ENCODE peak calls at places on chromosomes 11 and 22, in five cellular contexts. V is coronary artery, L is cardiac muscle cell, R is astrocyte of the spinal cord, S is mucosa of descending colon. M is an unnamed sample.

GRCh38 chr22:26054846-26055245 is 114.4 kb upstream of the SEZ6L start:
- DNase-seq in L (no peak), R (no peak), S (no peak), V (no peak), M (no peak)

GRCh38 chr11:29452131-29452530 is 564.7 kb downstream of the KCNA4 start:
- DNase-seq in S (no peak), V (no peak), R (peak), L (no peak), M (no peak)

GRCh38 chr11:381501-382072 is 12.3 kb downstream of the B4GALNT4 start:
- DNase-seq in V (no peak), S (peak), L (no peak), R (no peak), M (no peak)

GRCh38 chr22:24176040-24176439 is 5.2 kb upstream of the SUSD2 start:
- DNase-seq in V (no peak), R (no peak), S (no peak), L (no peak), M (no peak)

GRCh38 chr22:46081831-46082210 is 68.5 kb upstream of the PPARA start:
- DNase-seq in R (no peak), V (no peak), L (no peak), S (peak), M (no peak)

GRCh38 chr11:66880484-66881211 is 23.8 kb downstream of the LRFN4 start:
- DNase-seq in R (no peak), S (no peak), L (peak), V (no peak), M (peak)

GRCh38 chr11:76823481-76824028 is 37.2 kb upstream of the ACER3 start:
- DNase-seq in R (peak), S (no peak), L (no peak), V (no peak), M (no peak)

GRCh38 chr11:122486793-122487495 is 168.6 kb upstream of the UBASH3B start:
- DNase-seq in R (peak), L (peak), V (no peak), S (no peak), M (no peak)

GRCh38 chr11:121318848-121319834 is 26.6 kb downstream of the SC5D start:
- DNase-seq in S (no peak), R (peak), V (no peak), L (peak), M (no peak)

GRCh38 chr11:45527898-45528297 is 137.5 kb downstream of the CHST1 start:
- DNase-seq in S (no peak), R (no peak), L (no peak), V (no peak), M (no peak)

GRCh38 chr22:37498289-37498909 is 12.2 kb upstream of the MFNG start:
- DNase-seq in V (no peak), R (no peak), S (peak), L (peak), M (peak)

GRCh38 chr22:48248901-48249455 is 1486.5 kb downstream of the TBC1D22A start:
- DNase-seq in V (no peak), S (no peak), L (no peak), R (no peak), M (no peak)

GRCh38 chr11:16973565-16973964 is 40.6 kb downstream of the PLEKHA7 start:
- DNase-seq in S (no peak), R (no peak), L (no peak), V (no peak), M (no peak)

GRCh38 chr11:75014129-75014528 is 25.4 kb downstream of the NEU3 start:
- DNase-seq in R (peak), V (no peak), L (no peak), S (no peak), M (no peak)
- TF ChIP-seq CTCF in R (peak), V (no peak), L (peak), S (no peak), M (no peak)

DNA sequence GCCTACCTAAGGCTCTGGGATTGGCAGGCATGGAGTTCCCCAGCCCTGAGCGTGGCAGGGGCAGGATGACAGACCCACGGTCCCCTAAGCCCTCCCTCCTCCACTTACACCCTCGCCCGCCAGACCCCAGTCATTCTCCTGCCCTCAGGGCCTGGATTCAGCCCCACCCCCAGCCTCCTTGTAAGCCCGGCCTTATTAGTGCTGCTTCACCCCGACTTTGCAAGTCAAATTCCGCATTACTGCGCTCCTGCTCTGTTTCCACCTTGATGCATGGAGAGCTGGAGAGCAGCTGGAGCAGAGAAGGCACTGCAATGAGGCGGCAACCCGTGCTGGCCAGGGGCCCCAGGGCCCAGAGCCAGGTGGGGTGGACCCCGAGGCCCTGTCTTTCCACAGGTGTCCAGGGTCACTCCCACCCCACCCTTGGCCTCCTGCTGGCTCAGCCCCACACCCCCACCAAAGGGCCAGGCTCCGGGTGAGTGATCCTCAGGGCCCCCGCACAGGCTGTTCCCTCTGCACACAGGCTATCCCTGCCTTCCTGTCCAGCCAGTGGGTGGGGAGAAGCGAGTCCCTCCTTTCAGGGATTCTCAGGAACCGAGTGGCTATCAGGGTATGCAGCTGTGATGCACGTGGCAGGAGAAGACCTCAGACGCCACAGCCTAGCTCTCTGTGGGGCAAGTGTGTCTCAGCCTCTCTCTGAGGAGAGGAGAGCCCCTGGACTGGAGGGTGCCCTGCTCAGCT is 36.5 kb downstream of the RTN4R start:
- DNase-seq in R (no peak), L (no peak), V (no peak), S (no peak), M (no peak)
- TF ChIP-seq CTCF in R (no peak), L (no peak), V (no peak), S (no peak), M (no peak)

GRCh38 chr22:42617155-42617983 is 2.7 kb upstream of the POLDIP3 start:
- DNase-seq in V (no peak), S (no peak), L (no peak), R (no peak), M (no peak)

GRCh38 chr22:42612336-42612735 is 2.3 kb downstream of the POLDIP3 start:
- DNase-seq in L (no peak), R (no peak), S (no peak), V (no peak), M (no peak)

GRCh38 chr22:42615092-42615859 is 593 bp upstream of the POLDIP3 start:
- DNase-seq in L (peak), V (peak), R (peak), S (peak), M (peak)

GRCh38 chr22:42613869-42614268 is 814 bp downstream of the POLDIP3 start:
- DNase-seq in S (no peak), R (no peak), L (no peak), V (no peak), M (no peak)

GRCh38 chr22:42614312-42615091 is at the start of gene POLDIP3:
- DNase-seq in R (peak), V (peak), S (peak), L (peak), M (peak)
- TF ChIP-seq CTCF in R (no peak), V (peak), S (peak), L (peak), M (peak)

DNA sequence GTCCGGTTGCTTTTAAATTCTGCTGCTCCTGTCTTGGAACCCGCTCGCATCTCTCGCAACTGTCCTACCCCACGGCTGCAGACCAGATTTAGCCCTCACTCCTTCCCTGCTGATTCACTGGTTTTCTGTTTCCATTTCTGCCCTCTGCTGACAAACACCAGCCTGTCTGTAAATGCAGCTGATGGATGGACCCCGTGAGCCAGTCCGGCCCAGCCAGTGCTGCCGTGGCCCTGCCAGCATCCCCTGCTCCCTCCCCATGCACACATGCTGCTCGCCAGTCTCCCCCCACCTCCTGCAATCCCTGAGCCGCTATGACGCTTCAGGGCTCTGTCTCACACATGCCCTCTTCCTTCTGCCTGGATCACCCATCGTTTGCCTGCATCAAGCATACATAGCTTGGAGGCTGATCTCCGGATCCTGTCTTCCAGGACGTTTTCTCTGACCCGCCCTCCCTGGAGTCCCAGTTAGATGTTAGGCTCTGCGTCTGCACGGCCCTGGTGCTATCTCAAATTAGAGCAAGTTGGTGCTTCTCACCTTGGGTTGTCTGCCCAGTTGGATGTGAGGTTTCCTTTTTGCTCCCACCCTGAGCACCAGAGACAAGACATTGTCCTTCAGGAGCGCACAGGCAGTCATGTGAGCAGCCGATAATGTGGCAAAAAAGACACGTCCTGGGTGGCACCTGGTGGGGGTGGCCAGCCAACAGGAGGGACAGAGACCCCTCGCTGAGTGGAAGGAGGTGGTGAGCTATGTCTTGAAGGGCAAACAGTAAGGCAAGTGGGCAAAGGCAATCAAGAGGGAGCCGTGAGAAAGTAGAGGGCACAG is 4.3 kb upstream of the ACR start:
- DNase-seq in L (no peak), R (no peak), S (peak), V (no peak), M (peak)
- TF ChIP-seq CTCF in L (no peak), R (no peak), S (no peak), V (no peak), M (no peak)

GRCh38 chr11:14127679-14128078 is 165.2 kb downstream of the SPON1 start:
- DNase-seq in L (no peak), R (no peak), S (no peak), V (no peak), M (no peak)
- TF ChIP-seq CTCF in L (no peak), R (no peak), S (no peak), V (no peak), M (no peak)

GRCh38 chr22:17891427-17892167 is 117.3 kb upstream of the BID start:
- DNase-seq in V (no peak), S (peak), R (no peak), L (peak), M (peak)
- TF ChIP-seq CTCF in V (peak), S (peak), R (peak), L (peak), M (no peak)

DNA sequence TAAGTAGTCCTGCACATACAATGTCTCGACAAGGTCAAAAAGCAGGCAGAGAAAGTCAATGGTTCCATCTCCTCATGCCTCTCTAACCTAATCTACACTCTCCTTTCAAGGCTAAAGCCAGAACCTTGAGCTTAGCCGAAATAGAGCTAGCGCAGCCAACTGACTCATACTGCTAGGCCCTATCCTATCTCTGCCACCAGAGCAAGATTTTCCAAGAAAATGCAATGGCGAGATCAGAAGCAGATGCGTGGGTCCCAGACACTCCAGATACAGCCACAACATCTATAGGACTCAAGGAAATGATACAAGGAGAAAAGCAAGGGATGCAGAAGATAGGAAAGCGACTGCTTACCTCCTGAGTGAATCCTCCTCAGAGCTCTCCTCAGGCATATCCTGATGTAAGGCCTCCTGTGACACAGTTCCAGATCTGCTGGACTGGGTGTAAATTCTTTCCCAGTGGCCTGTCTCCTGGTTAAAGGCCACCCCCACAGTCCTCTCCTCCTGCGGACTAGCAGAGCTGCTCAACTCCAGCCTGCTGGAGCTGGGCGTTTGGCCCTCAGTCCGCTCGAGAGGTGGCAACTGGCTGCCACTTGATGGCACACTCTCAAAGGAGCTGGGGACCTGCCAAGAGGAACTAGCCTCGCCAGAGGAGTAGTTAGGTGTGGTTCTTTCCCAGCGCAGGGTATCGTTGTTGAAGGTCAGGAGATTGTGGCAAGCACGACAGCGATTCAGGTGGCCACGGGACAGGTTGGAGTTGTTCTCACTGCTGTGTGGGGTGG is 52.0 kb downstream of the AMBRA1 start:
- DNase-seq in R (no peak), S (peak), V (no peak), L (no peak), M (no peak)
- TF ChIP-seq CTCF in R (no peak), S (peak), V (no peak), L (no peak), M (no peak)

GRCh38 chr11:47847892-47848635 is at the start of gene NUP160:
- DNase-seq in V (peak), S (peak), R (peak), L (peak), M (peak)
- TF ChIP-seq CTCF in V (no peak), S (no peak), R (no peak), L (no peak), M (no peak)

GRCh38 chr22:50699754-50700386 is 27.2 kb downstream of the SHANK3 start:
- DNase-seq in L (peak), V (no peak), R (no peak), S (peak), M (peak)
- TF ChIP-seq CTCF in L (peak), V (no peak), R (peak), S (no peak), M (no peak)

M was measured in glutamatergic neuron.